ENCODE peak calls at places on chromosomes 3 and 15, in nine cellular contexts. S is activated CD8-positive, alpha-beta memory T cell treated with anti-CD3 and anti-CD28 coated beads, Interleukin-2, amount 50 U/mL, for 48 hours; C is iris pigment epithelial cell; H is CD8-positive, alpha-beta T cell; Q is AML-193; F is foreskin fibroblast; B is breast epithelium; M is heart right ventricle; W is RPMI7951. E is an unnamed sample.

GRCh38 chr3:21531909-21532308 is 219.1 kb downstream of the ZNF385D start:
- DNase-seq in S (no peak), C (no peak), H (no peak), Q (no peak), F (no peak), B (no peak), M (no peak), W (no peak), E (no peak)

GRCh38 chr3:71591106-71591505 is 7.6 kb upstream of the FOXP1 start:
- DNase-seq in S (no peak), C (peak; percentile 54), H (no peak), Q (no peak), F (no peak), B (no peak), M (no peak), W (no peak), E (no peak)

GRCh38 chr3:149532463-149533180 is 58.1 kb downstream of the TM4SF4 start:
- DNase-seq in S (no peak), C (no peak), H (no peak), Q (no peak), F (no peak), B (no peak), M (no peak), W (no peak), E (peak; percentile 42)

GRCh38 chr15:40106203-40107161 is 2.2 kb downstream of the BMF start:
- DNase-seq in S (no peak), C (peak; percentile 76), H (no peak), Q (peak; percentile 83), F (no peak), B (peak; percentile 77), M (peak; percentile 57), W (peak; percentile 73), E (no peak)

GRCh38 chr15:59741274-59741906 is 52.3 kb upstream of the BNIP2 start:
- DNase-seq in S (no peak), C (peak; percentile 16), H (no peak), Q (no peak), F (peak; percentile 14), B (no peak), M (no peak), W (peak; percentile 41), E (no peak)

GRCh38 chr3:133209871-133210550 is 171.8 kb downstream of the TMEM108 start:
- DNase-seq in S (no peak), C (no peak), H (no peak), Q (no peak), F (peak; percentile 70), B (no peak), M (no peak), W (no peak), E (no peak)

GRCh38 chr3:112117415-112117814 is 15.6 kb downstream of the GCSAM start:
- DNase-seq in S (no peak), C (no peak), H (no peak), Q (no peak), F (no peak), B (no peak), M (no peak), W (no peak), E (no peak)

GRCh38 chr15:26632500-26632899 is 140.4 kb downstream of the GABRB3 start:
- DNase-seq in S (no peak), C (no peak), H (no peak), Q (no peak), F (no peak), B (no peak), M (no peak), W (no peak), E (no peak)

GRCh38 chr3:10248984-10249748 is 907 bp downstream of the TATDN2 start:
- DNase-seq in S (peak; percentile 85), C (no peak), H (peak; percentile 28), Q (peak; percentile 14), F (peak; percentile 15), B (no peak), M (peak; percentile 29), W (peak; percentile 52), E (peak; percentile 24)

GRCh38 chr3:10242182-10243065 is 5.8 kb upstream of the TATDN2 start:
- DNase-seq in S (peak; percentile 80), C (peak; percentile 88), H (peak; percentile 63), Q (peak; percentile 89), F (no peak), B (no peak), M (no peak), W (peak; percentile 96), E (no peak)

GRCh38 chr3:120982608-120983320 is 74.8 kb downstream of the STXBP5L start:
- DNase-seq in S (no peak), C (no peak), H (no peak), Q (no peak), F (no peak), B (no peak), M (no peak), W (no peak), E (no peak)

GRCh38 chr3:168559012-168559411 is 463.3 kb upstream of the GOLIM4 start:
- DNase-seq in S (no peak), C (no peak), H (no peak), Q (no peak), F (no peak), B (no peak), M (no peak), W (no peak), E (no peak)

GRCh38 chr3:50184242-50184978 is 7.0 kb upstream of the GNAT1 start:
- DNase-seq in S (no peak), C (no peak), H (no peak), Q (no peak), F (no peak), B (peak; percentile 79), M (no peak), W (no peak), E (no peak)

GRCh38 chr3:66673305-66673704 is 172.5 kb upstream of the LRIG1 start:
- DNase-seq in S (no peak), C (no peak), H (no peak), Q (no peak), F (no peak), B (no peak), M (no peak), W (no peak), E (no peak)

GRCh38 chr15:67019069-67019468 is 46.3 kb upstream of the SMAD3 start:
- DNase-seq in S (peak; percentile 17), C (no peak), H (no peak), Q (no peak), F (no peak), B (no peak), M (no peak), W (no peak), E (no peak)

GRCh38 chr3:129942296-129942695 is 32.2 kb upstream of the TRH start:
- DNase-seq in S (peak; percentile 72), C (peak; percentile 57), H (no peak), Q (peak; percentile 74), F (peak; percentile 25), B (peak; percentile 63), M (peak; percentile 49), W (peak; percentile 53), E (peak; percentile 62)

GRCh38 chr15:74489518-74490338 is 28.8 kb upstream of the UBL7 start:
- DNase-seq in S (peak; percentile 84), C (peak; percentile 29), H (peak; percentile 60), Q (peak; percentile 29), F (no peak), B (no peak), M (peak; percentile 29), W (peak; percentile 49), E (peak; percentile 43)

GRCh38 chr15:25333049-25333448 is 105.8 kb downstream of the UBE3A start:
- DNase-seq in S (no peak), C (no peak), H (no peak), Q (no peak), F (no peak), B (no peak), M (no peak), W (no peak), E (no peak)

GRCh38 chr15:28901987-28902745 is 16.4 kb downstream of the APBA2 start:
- DNase-seq in S (no peak), C (no peak), H (no peak), Q (no peak), F (no peak), B (peak; percentile 20), M (no peak), W (no peak), E (no peak)